ENCODE peak calls at places on chromosome 7, in five cellular contexts. One of them, this sample, is unnamed. For H3K36me3, the result is how much of the 10 kb centered on the place peaks cover.

GRCh38 chr7:101108961-101109360 is 17.9 kb upstream of the SERPINE1 start:
- DNase-seq in HCT116: no peak
- DNase-seq in bronchial epithelial cell: peak
- DNase-seq in right lobe of liver: no peak
- DNase-seq in mammary epithelial cell: peak
- DNase-seq in this sample: peak

GRCh38 chr7:68694656-68695055 is 903.6 kb upstream of the AUTS2 start:
- DNase-seq in HCT116: no peak
- DNase-seq in bronchial epithelial cell: no peak
- DNase-seq in right lobe of liver: no peak
- DNase-seq in mammary epithelial cell: no peak
- DNase-seq in this sample: no peak

GRCh38 chr7:134932707-134933370 is 53.5 kb upstream of the AGBL3 start:
- DNase-seq in HCT116: no peak
- DNase-seq in bronchial epithelial cell: no peak
- DNase-seq in right lobe of liver: no peak
- DNase-seq in mammary epithelial cell: no peak
- DNase-seq in this sample: no peak

GRCh38 chr7:128904381-128905197 is 5.9 kb downstream of the KCP start:
- DNase-seq in HCT116: peak
- DNase-seq in bronchial epithelial cell: peak
- DNase-seq in right lobe of liver: no peak
- DNase-seq in mammary epithelial cell: peak
- DNase-seq in this sample: peak

GRCh38 chr7:106731637-106732036 is 70.7 kb upstream of the CCDC71L start:
- DNase-seq in HCT116: no peak
- DNase-seq in bronchial epithelial cell: no peak
- DNase-seq in right lobe of liver: no peak
- DNase-seq in mammary epithelial cell: no peak
- DNase-seq in this sample: no peak

GRCh38 chr7:123323689-123324088 is 123.9 kb upstream of the SLC13A1 start:
- DNase-seq in HCT116: no peak
- DNase-seq in bronchial epithelial cell: no peak
- DNase-seq in right lobe of liver: no peak
- DNase-seq in mammary epithelial cell: no peak
- DNase-seq in this sample: no peak

GRCh38 chr7:156752371-156753297 is 112.1 kb downstream of the RNF32 start:
- DNase-seq in HCT116: no peak
- DNase-seq in bronchial epithelial cell: no peak
- DNase-seq in right lobe of liver: no peak
- DNase-seq in mammary epithelial cell: no peak
- DNase-seq in this sample: no peak

GRCh38 chr7:78734626-78735025 is 718.8 kb downstream of the MAGI2 start:
- DNase-seq in HCT116: no peak
- DNase-seq in bronchial epithelial cell: peak
- DNase-seq in right lobe of liver: no peak
- DNase-seq in mammary epithelial cell: peak
- DNase-seq in this sample: no peak

GRCh38 chr7:41579961-41580935 is 122.6 kb downstream of the INHBA start:
- DNase-seq in HCT116: no peak
- DNase-seq in bronchial epithelial cell: peak
- DNase-seq in right lobe of liver: no peak
- DNase-seq in mammary epithelial cell: peak
- DNase-seq in this sample: peak

GRCh38 chr7:113774182-113774807 is 144.5 kb downstream of the PPP1R3A start:
- DNase-seq in HCT116: peak
- DNase-seq in bronchial epithelial cell: peak
- DNase-seq in right lobe of liver: no peak
- DNase-seq in mammary epithelial cell: peak
- DNase-seq in this sample: peak

GRCh38 chr7:104625956-104626355 is 297.6 kb downstream of the LHFPL3 start:
- DNase-seq in HCT116: no peak
- DNase-seq in bronchial epithelial cell: peak
- DNase-seq in right lobe of liver: no peak
- DNase-seq in mammary epithelial cell: no peak
- DNase-seq in this sample: no peak

GRCh38 chr7:205117-206010 is 13.0 kb downstream of the FAM20C start:
- DNase-seq in HCT116: no peak
- DNase-seq in bronchial epithelial cell: no peak
- DNase-seq in right lobe of liver: no peak
- DNase-seq in mammary epithelial cell: no peak
- DNase-seq in this sample: no peak

GRCh38 chr7:76011437-76011836 is 17.0 kb upstream of the TMEM120A start:
- DNase-seq in HCT116: no peak
- DNase-seq in bronchial epithelial cell: no peak
- DNase-seq in right lobe of liver: no peak
- DNase-seq in mammary epithelial cell: no peak
- DNase-seq in this sample: no peak

GRCh38 chr7:111199643-111200042 is 108.7 kb downstream of the LRRN3 start:
- DNase-seq in HCT116: no peak
- DNase-seq in bronchial epithelial cell: no peak
- DNase-seq in right lobe of liver: no peak
- DNase-seq in mammary epithelial cell: no peak
- DNase-seq in this sample: peak

GRCh38 chr7:2646680-2647571 is 15.1 kb downstream of the TTYH3 start:
- DNase-seq in HCT116: peak
- DNase-seq in bronchial epithelial cell: no peak
- DNase-seq in right lobe of liver: no peak
- DNase-seq in mammary epithelial cell: no peak
- DNase-seq in this sample: no peak

GRCh38 chr7:87113077-87113476 is 39.2 kb upstream of the DMTF1 start:
- DNase-seq in HCT116: no peak
- DNase-seq in bronchial epithelial cell: no peak
- DNase-seq in right lobe of liver: no peak
- DNase-seq in mammary epithelial cell: no peak
- DNase-seq in this sample: no peak

GRCh38 chr7:56007167-56007652 is 42.8 kb downstream of the NIPSNAP2 start:
- DNase-seq in HCT116: no peak
- DNase-seq in bronchial epithelial cell: no peak
- DNase-seq in right lobe of liver: no peak
- DNase-seq in mammary epithelial cell: peak
- DNase-seq in this sample: no peak
- H3K36me3 ChIP-seq in HCT116: under half
- H3K36me3 ChIP-seq in bronchial epithelial cell: under half
- H3K36me3 ChIP-seq in right lobe of liver: under half
- H3K36me3 ChIP-seq in mammary epithelial cell: under half
- H3K36me3 ChIP-seq in this sample: under half

DNA sequence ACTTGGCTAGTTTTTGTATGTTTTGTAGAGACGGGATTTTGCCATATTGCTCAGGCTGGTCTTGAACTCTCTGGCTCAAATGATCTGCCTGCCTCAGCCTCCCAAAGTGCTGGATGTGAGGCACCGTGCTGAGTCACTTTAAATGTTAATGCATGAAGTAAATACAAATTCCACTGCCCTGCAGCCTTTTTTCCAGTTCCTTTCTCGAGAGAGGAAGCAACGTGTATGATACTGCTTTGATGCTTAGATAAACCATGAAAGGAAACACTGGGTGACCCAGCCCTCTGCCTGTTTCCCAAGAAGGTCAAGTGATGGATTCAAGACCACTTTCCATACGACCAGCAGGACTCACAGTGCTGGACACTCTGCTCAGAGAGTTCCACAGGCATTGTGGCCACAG is 11.3 kb upstream of the MRPS24 start:
- DNase-seq in HCT116: no peak
- DNase-seq in bronchial epithelial cell: no peak
- DNase-seq in right lobe of liver: no peak
- DNase-seq in mammary epithelial cell: no peak
- DNase-seq in this sample: no peak
- H3K36me3 ChIP-seq in HCT116: under half
- H3K36me3 ChIP-seq in bronchial epithelial cell: under half
- H3K36me3 ChIP-seq in right lobe of liver: under half
- H3K36me3 ChIP-seq in mammary epithelial cell: under half
- H3K36me3 ChIP-seq in this sample: half or more

DNA sequence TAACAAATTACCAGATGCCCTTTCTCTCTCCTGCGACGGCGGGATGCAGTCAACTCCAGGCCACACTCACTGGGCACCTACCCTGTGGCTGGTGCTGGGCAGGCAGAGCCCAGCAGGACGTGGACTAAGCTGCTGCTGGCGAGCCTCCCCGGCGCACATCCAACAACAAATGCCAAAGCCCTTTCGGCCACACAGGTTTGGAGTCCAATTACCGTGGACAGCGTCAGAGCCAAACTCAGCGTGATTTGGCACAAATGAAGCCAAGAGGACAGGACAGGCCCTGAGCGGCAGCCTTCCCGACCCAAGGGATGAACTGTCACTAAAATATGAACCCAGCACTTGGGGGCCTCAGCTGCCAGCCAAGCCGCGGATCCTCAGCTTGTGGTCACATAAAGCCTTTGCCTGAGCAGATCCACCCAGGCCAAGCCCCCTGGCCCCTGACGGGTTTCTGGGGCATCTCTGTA is 28.4 kb downstream of the DAGLB start:
- DNase-seq in HCT116: no peak
- DNase-seq in bronchial epithelial cell: no peak
- DNase-seq in right lobe of liver: peak
- DNase-seq in mammary epithelial cell: no peak
- DNase-seq in this sample: no peak
- H3K36me3 ChIP-seq in HCT116: half or more
- H3K36me3 ChIP-seq in bronchial epithelial cell: under half
- H3K36me3 ChIP-seq in right lobe of liver: under half
- H3K36me3 ChIP-seq in mammary epithelial cell: under half
- H3K36me3 ChIP-seq in this sample: under half

GRCh38 chr7:125934539-125934938 is 1004.9 kb upstream of the POT1 start:
- DNase-seq in HCT116: peak
- DNase-seq in bronchial epithelial cell: peak
- DNase-seq in right lobe of liver: no peak
- DNase-seq in mammary epithelial cell: peak
- DNase-seq in this sample: peak
- H3K36me3 ChIP-seq in HCT116: under half
- H3K36me3 ChIP-seq in bronchial epithelial cell: under half
- H3K36me3 ChIP-seq in right lobe of liver: under half
- H3K36me3 ChIP-seq in mammary epithelial cell: under half
- H3K36me3 ChIP-seq in this sample: under half

DNA sequence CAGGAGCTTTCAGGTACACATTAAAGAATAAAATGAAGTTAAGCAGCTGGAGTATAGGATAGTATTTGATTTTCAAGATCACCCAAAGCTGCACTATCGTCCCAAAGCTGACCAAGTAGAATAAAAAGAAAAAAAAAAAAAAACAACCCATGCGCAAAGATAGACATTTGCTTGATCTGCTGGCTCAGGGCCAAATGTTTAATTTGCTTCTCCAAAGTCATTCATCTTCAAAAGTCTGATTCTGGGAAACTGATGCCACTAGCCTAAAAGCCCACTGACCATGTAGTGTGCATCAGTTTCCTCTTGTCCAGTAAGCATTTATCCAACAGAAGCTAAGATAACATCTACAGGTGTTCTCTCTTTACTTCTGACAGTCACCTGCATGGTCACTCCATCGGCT is 14.5 kb downstream of the MEST start:
- DNase-seq in HCT116: no peak
- DNase-seq in bronchial epithelial cell: no peak
- DNase-seq in right lobe of liver: no peak
- DNase-seq in mammary epithelial cell: no peak
- DNase-seq in this sample: no peak
- H3K36me3 ChIP-seq in HCT116: under half
- H3K36me3 ChIP-seq in bronchial epithelial cell: under half
- H3K36me3 ChIP-seq in right lobe of liver: under half
- H3K36me3 ChIP-seq in mammary epithelial cell: under half
- H3K36me3 ChIP-seq in this sample: under half

GRCh38 chr7:55194522-55194921 is 170.6 kb upstream of the LANCL2 start:
- DNase-seq in HCT116: no peak
- DNase-seq in bronchial epithelial cell: no peak
- DNase-seq in right lobe of liver: no peak
- DNase-seq in mammary epithelial cell: no peak
- DNase-seq in this sample: no peak

GRCh38 chr7:55191926-55192692 is 173.0 kb upstream of the LANCL2 start:
- DNase-seq in HCT116: no peak
- DNase-seq in bronchial epithelial cell: no peak
- DNase-seq in right lobe of liver: no peak
- DNase-seq in mammary epithelial cell: no peak
- DNase-seq in this sample: no peak

GRCh38 chr7:55193245-55193644 is 171.9 kb upstream of the LANCL2 start:
- DNase-seq in HCT116: no peak
- DNase-seq in bronchial epithelial cell: no peak
- DNase-seq in right lobe of liver: no peak
- DNase-seq in mammary epithelial cell: no peak
- DNase-seq in this sample: no peak

GRCh38 chr7:55191161-55191925 is 172.5 kb downstream of the EGFR start:
- DNase-seq in HCT116: no peak
- DNase-seq in bronchial epithelial cell: no peak
- DNase-seq in right lobe of liver: no peak
- DNase-seq in mammary epithelial cell: no peak
- DNase-seq in this sample: no peak

GRCh38 chr7:55192718-55193117 is 172.4 kb upstream of the LANCL2 start:
- DNase-seq in HCT116: no peak
- DNase-seq in bronchial epithelial cell: peak
- DNase-seq in right lobe of liver: no peak
- DNase-seq in mammary epithelial cell: peak
- DNase-seq in this sample: peak
- H3K36me3 ChIP-seq in HCT116: under half
- H3K36me3 ChIP-seq in bronchial epithelial cell: under half
- H3K36me3 ChIP-seq in right lobe of liver: under half
- H3K36me3 ChIP-seq in mammary epithelial cell: under half
- H3K36me3 ChIP-seq in this sample: under half

GRCh38 chr7:139591550-139592195 is 68.2 kb downstream of the CLEC2L start:
- DNase-seq in HCT116: no peak
- DNase-seq in bronchial epithelial cell: no peak
- DNase-seq in right lobe of liver: no peak
- DNase-seq in mammary epithelial cell: no peak
- DNase-seq in this sample: no peak

GRCh38 chr7:139589474-139589873 is 66.0 kb downstream of the CLEC2L start:
- DNase-seq in HCT116: no peak
- DNase-seq in bronchial epithelial cell: no peak
- DNase-seq in right lobe of liver: no peak
- DNase-seq in mammary epithelial cell: no peak
- DNase-seq in this sample: no peak

GRCh38 chr7:139587535-139587934 is 64.0 kb downstream of the CLEC2L start:
- DNase-seq in HCT116: no peak
- DNase-seq in bronchial epithelial cell: no peak
- DNase-seq in right lobe of liver: no peak
- DNase-seq in mammary epithelial cell: no peak
- DNase-seq in this sample: no peak

GRCh38 chr7:139586286-139586685 is 62.8 kb downstream of the CLEC2L start:
- DNase-seq in HCT116: no peak
- DNase-seq in bronchial epithelial cell: no peak
- DNase-seq in right lobe of liver: no peak
- DNase-seq in mammary epithelial cell: no peak
- DNase-seq in this sample: no peak

DNA sequence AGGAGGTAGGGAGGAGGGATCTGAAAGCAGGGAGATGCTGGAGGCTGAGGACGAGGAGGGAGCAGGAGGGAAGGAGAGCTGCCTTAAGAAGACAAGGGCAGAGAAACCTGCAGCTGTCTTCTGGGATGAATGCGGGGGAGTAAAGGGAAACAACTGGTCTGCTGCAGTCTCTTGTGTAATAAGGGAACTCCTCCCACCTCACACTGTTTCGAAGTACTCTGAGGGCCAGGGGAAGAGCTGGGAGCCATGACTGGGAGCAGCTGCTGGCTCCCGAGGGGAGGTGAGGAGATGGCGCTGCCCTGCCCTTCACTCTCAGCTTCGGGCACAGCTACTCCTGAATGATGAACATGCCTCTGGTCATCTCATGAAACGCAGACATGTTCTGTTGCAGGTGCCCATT is 65.1 kb downstream of the CLEC2L start:
- DNase-seq in HCT116: no peak
- DNase-seq in bronchial epithelial cell: no peak
- DNase-seq in right lobe of liver: no peak
- DNase-seq in mammary epithelial cell: peak
- DNase-seq in this sample: no peak
- H3K36me3 ChIP-seq in HCT116: under half
- H3K36me3 ChIP-seq in bronchial epithelial cell: under half
- H3K36me3 ChIP-seq in right lobe of liver: under half
- H3K36me3 ChIP-seq in mammary epithelial cell: under half
- H3K36me3 ChIP-seq in this sample: half or more

This sample was measured in PC-3.